ENCODE peak calls at places on chromosomes 3 and 15, in four cellular contexts. Q is HEK293T, E is WTC11, M is K562. I is an unnamed sample.

GRCh38 chr15:26166429-26166828 is 303.3 kb upstream of the ATP10A start:
- DNase-seq in Q (no peak), E (no peak), M (no peak), I (no peak)

GRCh38 chr15:31265871-31266711 is 60.5 kb upstream of the KLF13 start:
- DNase-seq in Q (no peak), E (peak), M (no peak), I (no peak)

GRCh38 chr3:27535809-27536392 is 51.7 kb upstream of the SLC4A7 start:
- DNase-seq in Q (no peak), E (no peak), M (no peak), I (no peak)

GRCh38 chr3:124886168-124887051 is 755 bp downstream of the ITGB5 start:
- DNase-seq in Q (peak), E (peak), M (peak), I (peak)

GRCh38 chr3:132659370-132660055 is at the start of gene ACAD11:
- DNase-seq in Q (peak), E (peak), M (peak), I (peak)

GRCh38 chr3:71512000-71512399 is 71.5 kb downstream of the FOXP1 start:
- DNase-seq in Q (no peak), E (peak), M (peak), I (peak)

GRCh38 chr15:78811124-78811824 is at the start of gene ADAMTS7:
- DNase-seq in Q (peak), E (peak), M (peak), I (no peak)

GRCh38 chr15:69893863-69894262 is 203.9 kb downstream of the TLE3 start:
- DNase-seq in Q (peak), E (peak), M (no peak), I (no peak)

GRCh38 chr15:78298983-78299301 is 467 bp downstream of the SKIC8 start:
- DNase-seq in Q (no peak), E (no peak), M (no peak), I (no peak)

GRCh38 chr3:32405711-32406323 is 14.2 kb downstream of the CMTM7 start:
- DNase-seq in Q (no peak), E (no peak), M (no peak), I (peak)

GRCh38 chr15:31393441-31394091 is 66.9 kb downstream of the KLF13 start:
- DNase-seq in Q (no peak), E (no peak), M (no peak), I (no peak)

GRCh38 chr3:187610926-187611545 is 59.2 kb downstream of the SST start:
- DNase-seq in Q (no peak), E (no peak), M (no peak), I (no peak)

GRCh38 chr3:168123211-168124173 is 27.8 kb upstream of the GOLIM4 start:
- DNase-seq in Q (no peak), E (no peak), M (no peak), I (no peak)

GRCh38 chr15:70281811-70282307 is 184.1 kb upstream of the TLE3 start:
- DNase-seq in Q (no peak), E (no peak), M (no peak), I (no peak)

GRCh38 chr3:144662729-144663128 is 691.1 kb downstream of the DIPK2A start:
- DNase-seq in Q (no peak), E (no peak), M (no peak), I (no peak)

GRCh38 chr15:69735126-69735525 is 282.5 kb downstream of the RPLP1 start:
- DNase-seq in Q (no peak), E (peak), M (no peak), I (no peak)

GRCh38 chr3:52364322-52364721 is 48.2 kb downstream of the DNAH1 start:
- DNase-seq in Q (no peak), E (no peak), M (no peak), I (no peak)

GRCh38 chr15:66620744-66621344 is 55.0 kb upstream of the LCTL start:
- DNase-seq in Q (no peak), E (no peak), M (no peak), I (no peak)

GRCh38 chr3:123584284-123584987 is 417 bp downstream of the HACD2 start:
- DNase-seq in Q (peak), E (peak), M (peak), I (no peak)

GRCh38 chr15:71781179-71781964 is 29.0 kb upstream of the NR2E3 start:
- DNase-seq in Q (no peak), E (no peak), M (no peak), I (no peak)

GRCh38 chr3:125143982-125144652 is 68.4 kb downstream of the SLC12A8 start:
- DNase-seq in Q (no peak), E (no peak), M (no peak), I (no peak)

GRCh38 chr15:44427756-44428724 is 611 bp downstream of the CTDSPL2 start:
- DNase-seq in Q (peak), E (peak), M (no peak), I (peak)

GRCh38 chr15:67132276-67132675 is 66.9 kb downstream of the SMAD3 start:
- DNase-seq in Q (no peak), E (no peak), M (no peak), I (no peak)

GRCh38 chr3:120850326-120851295 is 57.4 kb upstream of the STXBP5L start:
- DNase-seq in Q (no peak), E (no peak), M (no peak), I (no peak)

GRCh38 chr3:10333359-10333670 is 12.4 kb upstream of the SEC13 start:
- DNase-seq in Q (no peak), E (no peak), M (no peak), I (no peak)

GRCh38 chr3:9169951-9170850 is 79.2 kb downstream of the SRGAP3 start:
- DNase-seq in Q (no peak), E (no peak), M (no peak), I (no peak)

GRCh38 chr3:176579741-176580185 is 617.5 kb downstream of the TBL1XR1 start:
- DNase-seq in Q (no peak), E (no peak), M (no peak), I (no peak)

GRCh38 chr15:63030101-63030528 is 12.4 kb upstream of the TPM1 start:
- DNase-seq in Q (no peak), E (no peak), M (no peak), I (no peak)

GRCh38 chr3:113193298-113193697 is 18.1 kb upstream of the BOC start:
- DNase-seq in Q (no peak), E (no peak), M (no peak), I (no peak)

GRCh38 chr3:10223676-10224639 is 24.3 kb upstream of the TATDN2 start:
- DNase-seq in Q (no peak), E (no peak), M (no peak), I (peak)

GRCh38 chr3:39542588-39542988 is 75.1 kb downstream of the MOBP start:
- DNase-seq in Q (no peak), E (no peak), M (no peak), I (no peak)

GRCh38 chr3:188739547-188739946 is 432.2 kb upstream of the TPRG1 start:
- DNase-seq in Q (no peak), E (no peak), M (no peak), I (no peak)

GRCh38 chr3:111812680-111813079 is 46.4 kb upstream of the PHLDB2 start:
- DNase-seq in Q (no peak), E (no peak), M (no peak), I (no peak)

GRCh38 chr3:48236531-48236930 is 4.4 kb upstream of the ZNF589 start:
- DNase-seq in Q (no peak), E (no peak), M (no peak), I (peak)

GRCh38 chr3:198027045-198027798 is 67.2 kb downstream of the LMLN start:
- DNase-seq in Q (no peak), E (no peak), M (peak), I (no peak)

GRCh38 chr3:156826144-156826895 is at the start of gene LEKR1:
- DNase-seq in Q (peak), E (peak), M (peak), I (peak)

GRCh38 chr3:4994823-4995499 is 15.7 kb downstream of the BHLHE40 start:
- DNase-seq in Q (no peak), E (no peak), M (peak), I (peak)

GRCh38 chr3:192884831-192885356 is 32.8 kb downstream of the MB21D2 start:
- DNase-seq in Q (no peak), E (no peak), M (no peak), I (no peak)

GRCh38 chr15:89963301-89964288 is 37.5 kb upstream of the ZNF710 start:
- DNase-seq in Q (no peak), E (no peak), M (no peak), I (no peak)

GRCh38 chr15:89954541-89954940 is 41.8 kb upstream of the ARPIN start:
- DNase-seq in Q (no peak), E (no peak), M (no peak), I (no peak)

GRCh38 chr15:89958107-89958805 is 42.9 kb upstream of the ZNF710 start:
- DNase-seq in Q (no peak), E (no peak), M (no peak), I (peak)
- TF ChIP-seq ELF4 in Q (no peak), E (no peak), M (no peak), I (no peak)

GRCh38 chr3:171334465-171334811 is 125.8 kb downstream of the TNIK start:
- DNase-seq in Q (no peak), E (no peak), M (no peak), I (no peak)

GRCh38 chr3:171335559-171335958 is 124.6 kb downstream of the TNIK start:
- DNase-seq in Q (no peak), E (no peak), M (no peak), I (no peak)

GRCh38 chr3:171330936-171331335 is 129.3 kb downstream of the TNIK start:
- DNase-seq in Q (no peak), E (no peak), M (no peak), I (no peak)

GRCh38 chr3:171329759-171330158 is 130.4 kb downstream of the TNIK start:
- DNase-seq in Q (no peak), E (no peak), M (no peak), I (no peak)

GRCh38 chr3:171333784-171334464 is 126.3 kb downstream of the TNIK start:
- DNase-seq in Q (no peak), E (no peak), M (peak), I (no peak)
- TF ChIP-seq ELF4 in Q (no peak), E (no peak), M (no peak), I (no peak)

DNA sequence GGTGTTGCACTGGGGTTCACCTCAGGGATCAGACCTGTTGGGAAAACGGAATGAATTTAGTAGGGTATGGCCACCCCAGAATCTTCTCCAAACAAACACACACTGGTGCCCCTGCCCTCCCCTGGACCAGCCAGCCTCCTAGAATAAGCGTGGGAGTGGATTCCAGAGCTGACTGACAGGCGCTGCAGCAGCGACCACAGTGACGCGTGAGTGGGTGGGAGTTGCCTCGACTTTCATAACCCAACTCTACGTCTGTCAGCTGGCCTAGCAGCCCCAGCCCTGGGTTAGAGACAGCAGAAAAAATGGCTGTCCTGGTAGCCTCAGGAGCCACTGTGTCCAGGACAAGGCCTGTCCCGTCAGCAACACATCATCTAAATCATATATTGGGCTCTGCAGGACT is 9.9 kb downstream of the PLA2G4B start:
- DNase-seq in Q (no peak), E (no peak), M (no peak), I (no peak)
- TF ChIP-seq ELF4 in Q (no peak), E (no peak), M (no peak), I (no peak)

DNA sequence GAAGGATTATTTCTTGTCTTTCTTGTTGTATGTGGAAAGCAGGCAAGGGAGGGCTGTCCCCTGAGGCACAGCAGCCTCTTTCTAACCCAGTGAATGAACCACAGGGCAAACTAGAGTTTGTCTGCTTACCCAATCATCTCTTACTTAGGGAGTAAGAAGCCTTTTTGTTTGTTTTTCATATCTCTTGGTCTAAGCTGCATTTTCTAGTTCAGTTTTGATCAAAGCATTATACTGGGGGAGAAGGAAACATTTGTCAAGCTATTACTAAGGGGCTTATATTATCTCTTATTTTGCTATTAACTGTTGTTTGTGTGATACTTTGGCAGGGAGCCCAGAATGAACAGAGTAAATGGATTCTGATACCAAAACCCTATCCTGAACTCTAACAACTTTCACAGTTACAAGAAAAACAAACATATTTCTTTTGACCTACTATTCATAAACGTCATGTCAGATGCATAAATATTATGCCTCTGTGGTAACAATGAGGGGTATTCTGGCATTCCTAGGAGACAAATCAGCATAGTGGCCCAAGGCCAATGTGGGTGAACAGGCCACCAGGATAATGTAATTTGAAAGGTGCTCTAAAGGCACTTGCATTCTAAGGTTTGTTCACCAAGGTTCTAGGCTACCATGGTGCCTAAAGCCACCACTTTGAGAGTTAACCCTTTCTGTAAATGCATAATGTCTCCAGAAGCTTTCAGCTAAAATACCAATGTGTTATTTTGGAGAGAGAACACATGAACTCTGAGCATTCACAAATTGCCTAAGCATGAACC is 271.6 kb upstream of the ZPLD1 start:
- DNase-seq in Q (peak), E (no peak), M (no peak), I (no peak)
- TF ChIP-seq ELF4 in Q (no peak), E (no peak), M (no peak), I (no peak)

GRCh38 chr15:59367022-59367451 is 5.6 kb downstream of the MYO1E start:
- DNase-seq in Q (no peak), E (no peak), M (no peak), I (no peak)
- TF ChIP-seq ELF4 in Q (no peak), E (no peak), M (no peak), I (no peak)

GRCh38 chr3:150365132-150365604 is 42.9 kb upstream of the TSC22D2 start:
- DNase-seq in Q (no peak), E (no peak), M (peak), I (no peak)
- TF ChIP-seq ELF4 in Q (no peak), E (no peak), M (peak), I (no peak)

DNA sequence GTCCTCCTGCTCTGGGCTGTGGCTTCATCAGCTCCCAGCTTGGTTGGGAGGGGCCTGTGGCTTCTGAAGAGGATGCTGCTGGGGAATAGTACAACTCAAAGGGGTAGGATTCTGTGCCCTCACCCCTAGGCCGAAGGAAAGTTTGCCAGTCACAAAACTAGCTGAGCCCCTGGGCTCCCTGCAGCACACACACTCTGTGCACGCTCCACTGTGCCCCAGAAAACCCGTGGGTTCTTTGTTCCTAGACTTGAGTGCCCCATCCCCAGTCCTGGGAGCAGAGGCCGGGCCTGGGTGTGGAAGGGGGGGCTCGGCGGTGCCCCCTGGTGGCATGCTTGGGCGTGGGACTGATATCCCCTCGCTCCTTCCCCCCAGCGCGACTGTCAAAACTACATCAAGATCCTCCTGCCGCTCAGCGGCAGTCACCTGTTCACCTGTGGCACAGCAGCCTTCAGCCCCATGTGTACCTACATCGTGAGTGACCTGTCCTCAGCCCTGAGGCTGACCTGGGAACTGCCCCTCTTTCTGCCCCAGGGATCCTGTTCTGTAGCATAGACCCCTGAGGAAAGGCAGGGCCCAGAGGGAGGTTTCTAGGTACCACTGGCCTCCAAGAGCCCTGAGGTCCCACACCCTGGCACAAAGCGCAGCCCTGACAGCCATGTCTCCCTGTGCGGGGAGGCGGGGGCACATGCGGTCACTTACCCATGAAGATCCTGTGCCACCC is 14.2 kb downstream of the CIB1 start:
- DNase-seq in Q (peak), E (peak), M (peak), I (no peak)
- TF ChIP-seq ELF4 in Q (no peak), E (no peak), M (no peak), I (no peak)

GRCh38 chr15:33910741-33911140 is 57.6 kb upstream of the CHRM5 start:
- DNase-seq in Q (no peak), E (no peak), M (no peak), I (no peak)

GRCh38 chr15:33912326-33912725 is 56.0 kb upstream of the CHRM5 start:
- DNase-seq in Q (no peak), E (no peak), M (no peak), I (no peak)

GRCh38 chr15:33907326-33907725 is 61.0 kb upstream of the CHRM5 start:
- DNase-seq in Q (no peak), E (no peak), M (no peak), I (no peak)

GRCh38 chr15:33903661-33904060 is 64.6 kb upstream of the CHRM5 start:
- DNase-seq in Q (no peak), E (no peak), M (no peak), I (no peak)

GRCh38 chr15:33908396-33908795 is 59.9 kb upstream of the CHRM5 start:
- DNase-seq in Q (no peak), E (no peak), M (no peak), I (no peak)
- TF ChIP-seq ELF4 in Q (no peak), E (no peak), M (no peak), I (no peak)